ENCODE peak calls at places on chromosomes 16 and 17, in ten cellular contexts. T is right cardiac atrium; F is left ventricle myocardium inferior; R is effector memory CD4-positive, alpha-beta T cell; Z is PC-3; L is A549; Y is heart right ventricle; I is mucosa of descending colon; J is H1; O is psoas muscle. H is an unnamed sample.

GRCh38 chr17:42679001-42679491 is 2.3 kb upstream of the PLEKHH3 start:
- DNase-seq in I (peak; percentile 72), O (peak; percentile 70), R (peak; percentile 21), F (no peak), Z (peak; percentile 65), L (peak; percentile 80), T (no peak), J (no peak), Y (no peak), H (peak; percentile 44)

GRCh38 chr16:70438325-70438982 is 446 bp downstream of the ST3GAL2 start:
- DNase-seq in J (no peak), T (peak; percentile 83), L (no peak), O (peak; percentile 75), R (no peak), Z (no peak), I (peak; percentile 27), Y (peak; percentile 48), F (peak; percentile 32), H (no peak)

GRCh38 chr17:12789976-12790805 is 893 bp downstream of the ARHGAP44 start:
- DNase-seq in F (peak; percentile 15), O (no peak), T (peak; percentile 55), Z (no peak), J (peak; percentile 79), L (no peak), R (no peak), Y (peak; percentile 13), I (peak; percentile 44), H (no peak)

GRCh38 chr16:58345574-58346354 is 46.5 kb upstream of the GINS3 start:
- DNase-seq in R (no peak), J (no peak), Z (peak; percentile 37), Y (no peak), O (no peak), I (no peak), F (no peak), L (no peak), T (no peak), H (no peak)

GRCh38 chr16:78673884-78674283 is 574.4 kb downstream of the WWOX start:
- DNase-seq in L (no peak), I (no peak), R (no peak), T (no peak), Z (no peak), O (no peak), J (no peak), F (no peak), Y (no peak), H (no peak)

GRCh38 chr17:61139219-61139618 is 260.4 kb upstream of the TBX2 start:
- DNase-seq in Y (no peak), Z (peak; percentile 44), J (no peak), L (no peak), R (peak; percentile 9), I (peak; percentile 56), O (no peak), T (no peak), F (no peak), H (peak; percentile 82)

GRCh38 chr17:1312261-1312870 is 32.9 kb downstream of the TRARG1 start:
- DNase-seq in F (no peak), J (peak; percentile 68), L (peak; percentile 37), T (no peak), R (no peak), O (peak; percentile 36), Z (no peak), Y (no peak), I (no peak), H (no peak)

GRCh38 chr16:19474617-19475016 is 47.3 kb downstream of the GDE1 start:
- DNase-seq in T (no peak), L (no peak), R (no peak), O (no peak), Z (no peak), J (no peak), F (no peak), I (no peak), Y (no peak), H (no peak)

GRCh38 chr16:59263980-59264379 is 529.9 kb upstream of the GOT2 start:
- DNase-seq in R (no peak), O (no peak), L (no peak), I (no peak), F (no peak), Y (no peak), Z (no peak), J (no peak), T (no peak), H (no peak)

GRCh38 chr16:11314309-11314894 is 30.9 kb upstream of the RMI2 start:
- DNase-seq in T (no peak), F (no peak), Z (no peak), R (no peak), O (no peak), I (no peak), J (no peak), Y (no peak), L (no peak), H (no peak)

GRCh38 chr16:70605284-70605659 is 41.1 kb upstream of the IL34 start:
- DNase-seq in J (no peak), F (no peak), I (no peak), L (no peak), Z (no peak), Y (no peak), R (no peak), T (no peak), O (no peak), H (no peak)

GRCh38 chr16:67857547-67858233 is 10.2 kb upstream of the CENPT start:
- DNase-seq in Y (peak; percentile 42), O (peak; percentile 92), R (peak; percentile 31), I (peak; percentile 60), L (peak; percentile 95), T (peak; percentile 81), Z (peak; percentile 95), J (no peak), F (peak; percentile 61), H (no peak)

GRCh38 chr17:72122336-72122667 is 1.5 kb downstream of the SOX9 start:
- DNase-seq in L (no peak), R (no peak), I (no peak), Y (no peak), Z (no peak), T (no peak), O (no peak), J (no peak), F (no peak), H (no peak)
- H3K4me1 ChIP-seq in L (peaks cover 58% of the 10 kb centered on the region), R (peaks cover 4% of the 10 kb centered on the region), I (peaks cover 14% of the 10 kb centered on the region), Y (peaks cover 53% of the 10 kb centered on the region), Z (peaks cover 53% of the 10 kb centered on the region), T (peaks cover 2% of the 10 kb centered on the region), O (peaks cover 9% of the 10 kb centered on the region), J (peaks cover 8% of the 10 kb centered on the region), F (peaks cover 84% of the 10 kb centered on the region), H (no peaks in the 10 kb centered on the region)

DNA sequence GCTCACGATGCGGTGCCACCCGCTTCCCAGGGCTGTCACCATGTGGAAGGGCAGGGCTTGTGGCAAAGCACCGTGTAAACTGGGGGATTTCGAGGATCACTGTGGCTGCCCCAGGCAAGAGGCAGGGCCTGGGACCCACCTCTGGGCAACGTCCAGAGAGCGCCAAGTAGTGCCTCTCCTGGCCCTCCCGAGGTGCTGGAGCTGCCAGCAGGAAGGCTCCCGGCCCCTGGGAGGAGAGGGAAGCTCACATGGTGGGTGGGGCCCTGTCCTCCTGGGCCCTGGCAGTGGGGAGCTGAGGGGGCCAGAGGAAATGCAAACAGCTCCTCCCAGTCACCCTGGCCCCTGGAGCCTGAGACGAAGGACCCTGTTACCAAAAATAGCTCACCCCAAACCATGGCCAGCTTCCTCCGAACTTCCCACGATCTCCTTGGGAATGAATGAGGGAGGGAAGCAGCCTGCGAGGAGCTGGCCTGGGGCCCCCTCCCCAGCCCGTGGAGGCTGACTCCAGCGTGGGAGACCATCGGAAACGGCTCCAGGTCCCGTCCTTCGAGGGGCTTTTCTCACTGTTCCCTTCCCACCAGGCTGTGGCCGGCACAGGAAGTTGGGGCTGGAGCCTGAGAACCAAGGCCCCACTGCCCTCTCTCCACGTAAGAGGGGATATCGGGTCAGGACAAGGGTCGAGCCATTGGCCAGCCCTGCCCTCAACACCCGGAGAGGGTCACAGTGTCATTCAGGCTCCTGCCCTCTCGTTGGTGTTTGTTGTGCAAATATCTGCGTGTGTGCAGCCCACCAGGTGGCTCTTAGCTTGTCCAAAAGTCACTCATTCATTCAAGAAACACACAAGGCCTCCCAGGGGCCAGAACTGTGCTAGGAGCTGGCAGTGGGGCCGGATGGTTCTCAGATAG is 17.7 kb downstream of the VASN start:
- DNase-seq in L (no peak), T (peak; percentile 77), O (no peak), Z (no peak), R (no peak), Y (peak; percentile 46), J (peak; percentile 58), F (peak; percentile 35), I (no peak), H (no peak)
- H3K4me1 ChIP-seq in L (peaks cover 19% of the 10 kb centered on the region), T (peaks cover 2% of the 10 kb centered on the region), O (peaks cover 3% of the 10 kb centered on the region), Z (no peaks in the 10 kb centered on the region), R (no peaks in the 10 kb centered on the region), Y (peaks cover 81% of the 10 kb centered on the region), J (peaks cover 12% of the 10 kb centered on the region), F (peaks cover 85% of the 10 kb centered on the region), I (no peaks in the 10 kb centered on the region), H (no peaks in the 10 kb centered on the region)

GRCh38 chr17:63452091-63452978 is 6.2 kb upstream of the CYB561 start:
- DNase-seq in J (no peak), I (no peak), F (no peak), L (no peak), T (peak; percentile 31), Y (no peak), R (no peak), Z (no peak), O (no peak), H (no peak)

GRCh38 chr17:63458478-63458877 is 12.4 kb upstream of the CYB561 start:
- DNase-seq in R (no peak), T (no peak), O (no peak), I (no peak), F (no peak), J (no peak), Y (no peak), L (no peak), Z (no peak), H (no peak)

GRCh38 chr17:63452979-63453551 is 7.0 kb upstream of the CYB561 start:
- DNase-seq in R (no peak), L (no peak), F (no peak), I (no peak), J (no peak), Y (no peak), T (peak; percentile 36), Z (no peak), O (no peak), H (no peak)

GRCh38 chr17:63455417-63455816 is 9.3 kb upstream of the CYB561 start:
- DNase-seq in J (no peak), R (no peak), F (no peak), Z (no peak), Y (no peak), L (peak; percentile 51), T (peak; percentile 14), I (no peak), O (no peak), H (no peak)

DNA sequence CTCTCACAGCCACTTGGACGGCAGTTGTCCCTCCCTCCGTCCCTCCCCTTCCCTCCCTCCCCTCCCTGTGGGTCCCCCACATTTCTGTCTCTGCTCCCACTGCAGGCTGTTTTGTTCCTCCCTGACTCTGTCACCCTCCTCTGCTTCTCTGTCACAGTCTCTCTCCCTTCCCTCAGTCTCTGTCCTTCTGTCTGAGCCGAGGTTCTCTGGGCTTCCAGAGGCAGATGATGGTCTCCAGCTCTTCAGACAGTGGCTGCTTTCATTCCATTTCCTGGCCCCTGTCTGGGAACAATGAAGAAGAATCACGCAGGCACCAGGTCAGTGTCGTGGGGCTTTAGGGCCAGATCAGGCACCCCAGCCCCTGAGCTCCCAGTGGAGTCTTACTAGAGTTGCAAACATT is 8.8 kb upstream of the CYB561 start:
- DNase-seq in I (no peak), R (no peak), T (peak; percentile 2), J (no peak), F (no peak), Z (no peak), O (no peak), Y (no peak), L (no peak), H (no peak)
- H3K4me1 ChIP-seq in I (no peaks in the 10 kb centered on the region), R (no peaks in the 10 kb centered on the region), T (peaks cover 9% of the 10 kb centered on the region), J (no peaks in the 10 kb centered on the region), F (peaks cover 23% of the 10 kb centered on the region), Z (peaks cover 13% of the 10 kb centered on the region), O (no peaks in the 10 kb centered on the region), Y (peaks cover 26% of the 10 kb centered on the region), L (peaks cover 2% of the 10 kb centered on the region), H (no peaks in the 10 kb centered on the region)

GRCh38 chr17:68199837-68200688 is 47.8 kb upstream of the AMZ2 start:
- DNase-seq in O (no peak), F (no peak), I (peak; percentile 23), J (no peak), R (no peak), L (no peak), Y (no peak), T (no peak), Z (no peak), H (no peak)
- H3K4me1 ChIP-seq in O (peaks cover 33% of the 10 kb centered on the region), F (peaks cover 63% of the 10 kb centered on the region), I (peaks cover 33% of the 10 kb centered on the region), J (peaks cover 8% of the 10 kb centered on the region), R (peaks cover 45% of the 10 kb centered on the region), L (peaks cover 44% of the 10 kb centered on the region), Y (peaks cover 59% of the 10 kb centered on the region), T (peaks cover 3% of the 10 kb centered on the region), Z (peaks cover 34% of the 10 kb centered on the region), H (peaks cover 18% of the 10 kb centered on the region)

H was measured in naive thymus-derived CD4-positive, alpha-beta T cell.